ENCODE peak calls at places on chromosomes 12 and 14, in eight cellular contexts. C is Caki2; N is non-pigmented ciliary epithelial cell; A is NCI-H1092; O is activated T-cell treated with anti-CD3 and anti-CD28 coated beads, Interleukin-2, amount 50 U/mL, for 24 hours; M is GM23248; L is lower lobe of right lung; D is sigmoid colon. H is an unnamed sample.

GRCh38 chr14:94322648-94323570 is at the start of gene SERPINA6:
- DNase-seq in C (peak), N (peak), A (no peak), O (no peak), M (peak), L (no peak), D (no peak), H (no peak)

GRCh38 chr14:22433059-22433458 is 156.0 kb downstream of the DAD1 start:
- DNase-seq in C (no peak), N (no peak), A (no peak), O (no peak), M (no peak), L (no peak), D (no peak), H (no peak)

GRCh38 chr12:19230896-19231295 is 101.4 kb downstream of the PLEKHA5 start:
- DNase-seq in C (no peak), N (no peak), A (no peak), O (no peak), M (no peak), L (no peak), D (no peak), H (no peak)

GRCh38 chr12:69575346-69575745 is 9.9 kb upstream of the CCT2 start:
- DNase-seq in C (no peak), N (no peak), A (no peak), O (no peak), M (peak), L (no peak), D (no peak), H (no peak)

GRCh38 chr12:3083949-3084348 is 6.8 kb downstream of the TSPAN9 start:
- DNase-seq in C (no peak), N (no peak), A (no peak), O (no peak), M (no peak), L (no peak), D (no peak), H (no peak)

GRCh38 chr14:100523536-100524025 is 63.6 kb downstream of the BEGAIN start:
- DNase-seq in C (no peak), N (no peak), A (no peak), O (peak), M (no peak), L (no peak), D (peak), H (no peak)

GRCh38 chr12:91316825-91317224 is 134.2 kb upstream of the DCN start:
- DNase-seq in C (no peak), N (no peak), A (no peak), O (no peak), M (peak), L (no peak), D (no peak), H (no peak)

GRCh38 chr12:89401433-89402086 is 49.3 kb upstream of the DUSP6 start:
- DNase-seq in C (no peak), N (no peak), A (no peak), O (no peak), M (no peak), L (no peak), D (no peak), H (no peak)

GRCh38 chr12:116598341-116599284 is 39.4 kb downstream of the MAP1LC3B2 start:
- DNase-seq in C (no peak), N (no peak), A (no peak), O (no peak), M (peak), L (no peak), D (no peak), H (no peak)

GRCh38 chr14:96649327-96649601 is 147.1 kb downstream of the PAPOLA start:
- DNase-seq in C (no peak), N (no peak), A (no peak), O (no peak), M (no peak), L (no peak), D (no peak), H (no peak)

GRCh38 chr14:105203057-105203494 is 22.0 kb upstream of the NUDT14 start:
- DNase-seq in C (peak), N (no peak), A (no peak), O (peak), M (peak), L (peak), D (peak), H (no peak)

GRCh38 chr12:28121433-28121832 is 68.8 kb upstream of the CCDC91 start:
- DNase-seq in C (no peak), N (no peak), A (no peak), O (no peak), M (no peak), L (no peak), D (no peak), H (no peak)